ENCODE peak calls at places on chromosomes 1 and 21, in six cellular contexts. M is cardiac fibroblast; Z is brain microvascular endothelial cell; H is heart left ventricle; E is activated naive CD4-positive, alpha-beta T cell; Q is COR-L47. S is an unnamed sample.

GRCh38 chr1:201346337-201346939 is 31.0 kb downstream of the TNNT2 start:
- DNase-seq in M (peak), Z (peak), H (peak), E (no peak), Q (peak), S (no peak)

GRCh38 chr1:112665857-112666256 is 8.6 kb upstream of the MOV10 start:
- DNase-seq in M (no peak), Z (no peak), H (no peak), E (no peak), Q (no peak), S (no peak)

GRCh38 chr1:7780976-7781375 is 3.1 kb upstream of the PER3 start:
- DNase-seq in M (no peak), Z (no peak), H (no peak), E (no peak), Q (no peak), S (no peak)

GRCh38 chr1:176193663-176194062 is 13.4 kb downstream of the COP1 start:
- DNase-seq in M (no peak), Z (no peak), H (no peak), E (no peak), Q (no peak), S (no peak)

GRCh38 chr1:110872745-110873435 is at the start of gene CD53:
- DNase-seq in M (no peak), Z (no peak), H (no peak), E (peak), Q (no peak), S (peak)

GRCh38 chr1:50292276-50292675 is 131.0 kb downstream of the DMRTA2 start:
- DNase-seq in M (no peak), Z (no peak), H (no peak), E (no peak), Q (no peak), S (no peak)

GRCh38 chr1:12618661-12619395 is 818 bp upstream of the DHRS3 start:
- DNase-seq in M (peak), Z (peak), H (peak), E (peak), Q (no peak), S (peak)

GRCh38 chr1:117147341-117147831 is 25.8 kb upstream of the TRIM45 start:
- DNase-seq in M (no peak), Z (no peak), H (no peak), E (no peak), Q (no peak), S (no peak)

GRCh38 chr1:52602328-52603300 is at the start of gene GPX7:
- DNase-seq in M (peak), Z (peak), H (peak), E (peak), Q (peak), S (peak)

GRCh38 chr21:35265170-35265877 is 216.2 kb upstream of the RUNX1 start:
- DNase-seq in M (peak), Z (peak), H (no peak), E (no peak), Q (no peak), S (no peak)